ENCODE peak calls at places on chromosome 15, in ten cellular contexts. L is A549, Q is endothelial cell of umbilical vein, M is tibial nerve, F is upper lobe of left lung, S is suprapubic skin, P is transverse colon, D is body of pancreas, V is Peyer's patch, N is lower leg skin. O is an unnamed sample.

GRCh38 chr15:101043911-101044624 is 124.9 kb downstream of the LRRK1 start:
- DNase-seq in L (no peak), Q (no peak), M (no peak), F (no peak), S (peak), P (peak), D (no peak), V (peak), N (no peak), O (peak)

GRCh38 chr15:52370010-52370409 is 74.4 kb upstream of the MYO5C start:
- DNase-seq in L (no peak), Q (no peak), M (peak), F (peak), S (no peak), P (peak), D (no peak), V (no peak), N (no peak), O (no peak)

GRCh38 chr15:74866090-74866489 is 7.1 kb downstream of the SCAMP2 start:
- DNase-seq in L (peak), Q (no peak), M (no peak), F (peak), S (no peak), P (no peak), D (no peak), V (no peak), N (peak), O (no peak)

GRCh38 chr15:73786518-73786917 is 33.4 kb upstream of the INSYN1 start:
- DNase-seq in L (no peak), Q (no peak), M (no peak), F (no peak), S (no peak), P (no peak), D (no peak), V (no peak), N (no peak), O (no peak)

GRCh38 chr15:58490405-58491150 is 58.8 kb downstream of the LIPC start:
- DNase-seq in L (no peak), Q (no peak), M (no peak), F (no peak), S (no peak), P (no peak), D (peak), V (no peak), N (no peak), O (no peak)

GRCh38 chr15:92653836-92654524 is 1.6 kb downstream of the FAM174B start:
- DNase-seq in L (no peak), Q (peak), M (no peak), F (peak), S (no peak), P (peak), D (peak), V (no peak), N (no peak), O (no peak)

GRCh38 chr15:90539789-90540188 is 10.1 kb downstream of the CRTC3 start:
- DNase-seq in L (no peak), Q (no peak), M (no peak), F (no peak), S (no peak), P (no peak), D (no peak), V (no peak), N (no peak), O (no peak)

GRCh38 chr15:55823191-55823670 is 80.3 kb upstream of the PRTG start:
- DNase-seq in L (no peak), Q (peak), M (peak), F (no peak), S (no peak), P (no peak), D (no peak), V (no peak), N (no peak), O (no peak)

GRCh38 chr15:54345301-54345700 is 367.1 kb downstream of the UNC13C start:
- DNase-seq in L (no peak), Q (no peak), M (no peak), F (no peak), S (no peak), P (no peak), D (no peak), V (no peak), N (no peak), O (no peak)

GRCh38 chr15:29135702-29136426 is 133.8 kb downstream of the NSMCE3 start:
- DNase-seq in L (no peak), Q (no peak), M (no peak), F (no peak), S (peak), P (no peak), D (no peak), V (peak), N (no peak), O (no peak)

GRCh38 chr15:90047956-90048575 is 46.9 kb downstream of the ZNF710 start:
- DNase-seq in L (no peak), Q (no peak), M (no peak), F (no peak), S (no peak), P (no peak), D (peak), V (no peak), N (no peak), O (no peak)

GRCh38 chr15:62951481-62951880 is 91.1 kb upstream of the TPM1 start:
- DNase-seq in L (no peak), Q (no peak), M (no peak), F (no peak), S (no peak), P (no peak), D (no peak), V (no peak), N (no peak), O (no peak)

GRCh38 chr15:25793354-25794050 is 69.6 kb downstream of the ATP10A start:
- DNase-seq in L (no peak), Q (no peak), M (no peak), F (peak), S (no peak), P (no peak), D (no peak), V (no peak), N (no peak), O (peak)

GRCh38 chr15:50848349-50848748 is 60.1 kb upstream of the AP4E1 start:
- DNase-seq in L (no peak), Q (no peak), M (no peak), F (no peak), S (no peak), P (no peak), D (no peak), V (no peak), N (no peak), O (no peak)

GRCh38 chr15:75112278-75112847 is 89.0 kb downstream of the PPCDC start:
- DNase-seq in L (no peak), Q (no peak), M (no peak), F (no peak), S (no peak), P (no peak), D (no peak), V (no peak), N (no peak), O (no peak)

GRCh38 chr15:88912500-88912921 is 668 bp downstream of the MFGE8 start:
- DNase-seq in L (peak), Q (no peak), M (no peak), F (no peak), S (no peak), P (no peak), D (no peak), V (no peak), N (no peak), O (peak)

GRCh38 chr15:88911766-88912118 is 1.4 kb downstream of the MFGE8 start:
- DNase-seq in L (peak), Q (no peak), M (no peak), F (peak), S (no peak), P (no peak), D (no peak), V (no peak), N (no peak), O (no peak)

GRCh38 chr15:88915354-88915753 is 2.2 kb upstream of the MFGE8 start:
- DNase-seq in L (no peak), Q (no peak), M (no peak), F (no peak), S (no peak), P (no peak), D (no peak), V (no peak), N (no peak), O (no peak)

GRCh38 chr15:88913850-88914169 is 631 bp upstream of the MFGE8 start:
- DNase-seq in L (peak), Q (no peak), M (no peak), F (no peak), S (no peak), P (no peak), D (no peak), V (no peak), N (no peak), O (no peak)

DNA sequence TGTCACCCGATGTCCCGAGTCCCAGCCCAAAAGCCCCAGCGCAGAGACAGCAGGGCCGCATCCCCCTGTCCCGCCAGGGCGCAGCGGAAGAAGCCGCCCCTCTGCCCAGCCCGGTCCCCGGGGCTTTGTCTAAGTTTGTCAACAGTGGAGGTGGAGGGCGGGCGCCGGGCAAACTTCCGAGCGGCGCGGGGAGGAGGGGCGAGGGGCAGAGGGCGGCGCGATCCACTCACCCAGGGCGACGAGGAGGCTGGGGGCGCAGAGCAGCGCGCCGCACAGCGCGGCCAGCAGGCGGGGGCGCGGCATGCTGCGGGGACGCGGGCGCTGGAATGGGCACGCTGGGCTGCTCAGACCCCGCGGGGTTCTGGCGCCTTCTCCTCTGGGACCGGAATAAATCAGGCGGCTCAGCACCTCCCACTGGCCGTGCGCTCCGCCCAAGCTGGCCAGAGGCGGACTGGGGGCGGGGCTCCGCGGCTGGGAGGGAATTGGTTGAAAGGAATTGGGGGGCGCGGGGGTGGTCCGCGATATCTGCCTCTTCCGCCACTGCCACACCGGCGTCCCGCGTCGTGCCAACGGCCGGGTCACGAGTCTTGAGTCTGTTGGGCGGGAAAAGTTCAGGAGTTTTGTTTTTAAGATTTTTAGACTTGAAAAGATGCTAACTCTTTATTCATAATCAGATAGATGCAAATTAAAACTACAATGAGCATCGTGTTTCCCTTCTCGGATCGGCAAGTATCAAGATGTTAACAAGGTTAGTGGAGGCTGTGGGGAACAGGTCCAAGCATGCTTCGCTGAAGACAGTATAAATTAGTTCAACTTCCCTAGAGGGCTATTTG is at the start of gene MFGE8:
- DNase-seq in L (peak), Q (peak), M (peak), F (peak), S (peak), P (peak), D (peak), V (peak), N (peak), O (peak)
- TF ChIP-seq POLR2A in L (peak), Q (peak), M (peak), F (no peak), S (peak), P (peak), D (peak), V (peak), N (no peak), O (peak)

DNA sequence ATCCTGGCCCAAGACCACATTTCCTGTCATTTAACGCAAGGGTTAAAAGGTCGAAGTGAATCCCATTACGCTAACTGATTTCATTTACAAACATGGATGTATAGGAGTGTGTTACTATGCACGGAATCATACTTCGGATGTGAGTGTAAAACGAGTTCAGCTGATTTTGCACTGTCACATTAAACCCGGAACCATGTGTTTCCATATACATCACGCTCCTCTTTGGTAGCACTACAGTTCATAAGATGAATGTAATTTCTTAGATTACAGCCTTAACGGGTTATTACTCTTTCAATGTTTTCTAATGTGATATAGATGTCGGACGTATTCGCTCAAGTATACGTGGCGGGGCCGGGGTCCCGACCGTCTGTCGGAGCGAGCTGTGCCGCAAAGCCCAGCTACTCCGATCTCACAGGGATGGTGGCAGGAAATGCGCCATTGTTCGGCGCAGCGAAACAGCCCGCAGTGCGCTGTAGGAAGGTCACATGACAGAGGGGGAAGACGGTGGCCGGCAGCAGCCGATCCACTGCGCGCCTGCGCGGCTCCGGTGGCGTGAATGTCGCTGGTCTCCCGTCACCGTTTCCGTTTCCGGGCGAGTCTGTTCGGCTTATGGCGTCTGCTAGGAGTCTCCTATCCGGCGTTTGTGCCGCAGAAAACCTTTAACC is 97.3 kb downstream of the NPAP1 start:
- DNase-seq in L (no peak), Q (peak), M (peak), F (peak), S (peak), P (peak), D (peak), V (peak), N (peak), O (peak)
- TF ChIP-seq POLR2A in L (no peak), Q (peak), M (no peak), F (no peak), S (no peak), P (no peak), D (peak), V (no peak), N (no peak), O (peak)

GRCh38 chr15:31373970-31374369 is 47.3 kb downstream of the KLF13 start:
- DNase-seq in L (no peak), Q (no peak), M (no peak), F (no peak), S (no peak), P (no peak), D (no peak), V (no peak), N (no peak), O (no peak)
- TF ChIP-seq POLR2A in L (no peak), Q (no peak), M (no peak), F (no peak), S (no peak), P (no peak), D (no peak), V (no peak), N (no peak), O (no peak)

GRCh38 chr15:85583404-85584390 is 203.3 kb downstream of the AKAP13 start:
- DNase-seq in L (no peak), Q (peak), M (peak), F (peak), S (peak), P (peak), D (peak), V (no peak), N (no peak), O (peak)

GRCh38 chr15:85581495-85581894 is 201.1 kb downstream of the AKAP13 start:
- DNase-seq in L (no peak), Q (no peak), M (peak), F (peak), S (peak), P (peak), D (peak), V (peak), N (peak), O (peak)

GRCh38 chr15:85580914-85581313 is 200.5 kb downstream of the AKAP13 start:
- DNase-seq in L (no peak), Q (no peak), M (no peak), F (peak), S (no peak), P (peak), D (peak), V (peak), N (no peak), O (peak)

GRCh38 chr15:85582076-85582718 is 201.8 kb downstream of the AKAP13 start:
- DNase-seq in L (no peak), Q (peak), M (peak), F (peak), S (no peak), P (peak), D (peak), V (no peak), N (peak), O (no peak)

DNA sequence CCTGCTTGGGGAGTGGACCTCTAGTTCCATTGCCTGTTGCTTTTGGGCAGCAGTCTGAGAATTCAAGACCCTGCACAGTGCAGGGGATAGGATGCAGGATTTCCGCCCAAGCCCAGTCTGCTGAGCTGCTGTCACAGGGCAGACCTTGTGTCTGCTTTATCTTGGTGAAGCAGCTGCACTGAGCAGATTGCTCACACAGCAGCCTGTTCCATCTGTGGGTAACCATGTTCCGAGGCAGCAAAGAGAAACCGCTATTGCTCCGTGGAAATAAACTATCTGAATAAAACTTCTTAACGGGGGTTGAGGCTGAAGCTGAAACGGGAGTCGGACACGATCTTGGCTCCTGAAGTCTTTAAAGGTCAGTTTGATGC is 202.3 kb downstream of the AKAP13 start:
- DNase-seq in L (no peak), Q (peak), M (peak), F (peak), S (peak), P (peak), D (peak), V (peak), N (peak), O (peak)
- TF ChIP-seq POLR2A in L (no peak), Q (peak), M (peak), F (peak), S (peak), P (peak), D (peak), V (peak), N (no peak), O (no peak)

GRCh38 chr15:67183443-67184169 is 70.9 kb downstream of the AAGAB start:
- DNase-seq in L (no peak), Q (no peak), M (peak), F (no peak), S (no peak), P (no peak), D (no peak), V (peak), N (no peak), O (no peak)
- TF ChIP-seq POLR2A in L (no peak), Q (no peak), M (no peak), F (no peak), S (no peak), P (no peak), D (no peak), V (no peak), N (no peak), O (no peak)

GRCh38 chr15:83018477-83018876 is 7.0 kb upstream of the C15orf40 start:
- DNase-seq in L (no peak), Q (no peak), M (no peak), F (no peak), S (no peak), P (no peak), D (no peak), V (no peak), N (no peak), O (no peak)

GRCh38 chr15:83014205-83014653 is 2.8 kb upstream of the C15orf40 start:
- DNase-seq in L (no peak), Q (no peak), M (no peak), F (no peak), S (no peak), P (no peak), D (no peak), V (no peak), N (no peak), O (no peak)

GRCh38 chr15:83012038-83012490 is 625 bp upstream of the C15orf40 start:
- DNase-seq in L (no peak), Q (no peak), M (no peak), F (no peak), S (no peak), P (no peak), D (no peak), V (no peak), N (no peak), O (no peak)

GRCh38 chr15:83016906-83017305 is 5.5 kb upstream of the C15orf40 start:
- DNase-seq in L (no peak), Q (peak), M (no peak), F (no peak), S (no peak), P (no peak), D (no peak), V (no peak), N (no peak), O (no peak)

GRCh38 chr15:83015361-83015760 is 3.9 kb upstream of the C15orf40 start:
- DNase-seq in L (no peak), Q (no peak), M (no peak), F (no peak), S (no peak), P (no peak), D (no peak), V (no peak), N (no peak), O (no peak)
- TF ChIP-seq POLR2A in L (no peak), Q (no peak), M (no peak), F (no peak), S (no peak), P (no peak), D (no peak), V (no peak), N (no peak), O (no peak)

DNA sequence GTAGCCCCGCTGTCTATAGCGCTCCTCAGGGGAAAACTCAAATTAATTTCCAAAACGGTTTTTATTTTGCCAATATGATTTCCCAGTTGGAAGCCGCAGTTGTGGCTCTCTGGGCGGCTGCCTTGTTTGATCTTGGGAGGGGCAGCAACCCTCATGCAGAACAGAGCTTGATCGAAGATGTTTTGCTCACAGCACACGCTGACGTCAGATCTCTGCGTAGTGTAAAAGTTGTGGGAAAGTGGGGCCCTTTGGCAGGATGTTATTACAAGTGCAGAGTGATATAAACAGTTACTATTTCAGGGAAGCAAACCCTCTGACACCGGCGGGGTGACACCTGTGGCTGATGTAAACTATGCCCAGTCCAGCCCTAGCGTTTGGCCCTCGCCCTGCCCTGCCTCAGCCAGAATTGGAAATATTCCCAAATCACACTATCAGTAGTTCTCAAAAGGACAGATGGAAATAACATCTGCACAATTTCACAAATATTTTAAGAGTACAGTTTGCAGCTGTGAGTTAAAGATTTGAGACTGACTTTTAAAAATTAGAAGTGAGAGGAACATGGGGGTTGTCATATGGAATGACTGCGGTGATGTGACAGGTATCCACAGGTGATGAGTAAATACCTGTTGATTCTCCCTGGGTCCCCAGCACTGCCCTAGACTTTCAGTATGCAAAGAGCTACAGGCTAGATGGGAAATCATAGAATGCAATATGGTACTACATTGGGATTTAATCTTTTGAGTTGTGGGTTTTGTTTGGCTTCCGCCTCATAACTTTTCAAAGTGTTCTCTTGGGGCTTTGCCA is 1.7 kb downstream of the SYNM start:
- DNase-seq in L (no peak), Q (peak), M (no peak), F (no peak), S (no peak), P (no peak), D (peak), V (no peak), N (no peak), O (peak)
- TF ChIP-seq POLR2A in L (no peak), Q (no peak), M (no peak), F (no peak), S (no peak), P (no peak), D (peak), V (no peak), N (no peak), O (no peak)

O was measured in heart left ventricle.